ENCODE peak calls at places on chromosomes 2 and 18, in eight cellular contexts. N, C, X, Y, M, P, U and F are unnamed samples.

GRCh38 chr2:43006834-43007543 is 214.6 kb upstream of the HAAO start:
- DNase-seq in N (no peak), C (no peak), X (no peak), Y (no peak), M (no peak), P (no peak), U (no peak), F (no peak)

GRCh38 chr18:56382541-56382940 is 255.9 kb downstream of the TXNL1 start:
- DNase-seq in N (no peak), C (no peak), X (peak), Y (no peak), M (no peak), P (peak), U (no peak), F (peak)

GRCh38 chr2:69469784-69470183 is 32.5 kb upstream of the NFU1 start:
- DNase-seq in N (no peak), C (no peak), X (peak), Y (no peak), M (peak), P (no peak), U (no peak), F (no peak)

GRCh38 chr2:5391361-5391760 is 300.8 kb upstream of the SOX11 start:
- DNase-seq in N (peak), C (no peak), X (no peak), Y (no peak), M (no peak), P (no peak), U (no peak), F (no peak)

GRCh38 chr2:27214936-27215335 is 2.2 kb upstream of the CAD start:
- DNase-seq in N (no peak), C (peak), X (no peak), Y (no peak), M (no peak), P (no peak), U (no peak), F (no peak)

GRCh38 chr2:158745067-158745865 is 49.9 kb upstream of the DAPL1 start:
- DNase-seq in N (peak), C (peak), X (peak), Y (peak), M (peak), P (peak), U (no peak), F (peak)

GRCh38 chr2:73134471-73134870 is 21.7 kb upstream of the RAB11FIP5 start:
- DNase-seq in N (no peak), C (no peak), X (no peak), Y (no peak), M (no peak), P (peak), U (no peak), F (no peak)

GRCh38 chr18:47931707-47932103 is 1.2 kb upstream of the SMAD2 start:
- DNase-seq in N (peak), C (peak), X (no peak), Y (no peak), M (no peak), P (no peak), U (no peak), F (peak)

GRCh38 chr18:45127395-45127794 is 446.7 kb downstream of the SETBP1 start:
- DNase-seq in N (no peak), C (no peak), X (no peak), Y (no peak), M (no peak), P (no peak), U (no peak), F (no peak)

GRCh38 chr2:19299032-19299431 is 59.4 kb downstream of the OSR1 start:
- DNase-seq in N (no peak), C (no peak), X (no peak), Y (no peak), M (peak), P (no peak), U (no peak), F (peak)

GRCh38 chr18:75538727-75539126 is 111.2 kb upstream of the SMIM21 start:
- DNase-seq in N (no peak), C (peak), X (peak), Y (no peak), M (no peak), P (peak), U (no peak), F (peak)

GRCh38 chr2:102520009-102520408 is 47.0 kb downstream of the SLC9A4 start:
- DNase-seq in N (peak), C (peak), X (peak), Y (peak), M (peak), P (peak), U (no peak), F (peak)

GRCh38 chr18:46700026-46700425 is 43.0 kb upstream of the LOXHD1 start:
- DNase-seq in N (no peak), C (no peak), X (no peak), Y (no peak), M (no peak), P (no peak), U (no peak), F (no peak)

GRCh38 chr2:109128466-109129355 is at the start of gene SH3RF3:
- DNase-seq in N (peak), C (peak), X (peak), Y (peak), M (peak), P (peak), U (peak), F (peak)

GRCh38 chr2:195694553-195694952 is 37.5 kb downstream of the SLC39A10 start:
- DNase-seq in N (no peak), C (no peak), X (no peak), Y (no peak), M (no peak), P (no peak), U (no peak), F (no peak)

GRCh38 chr2:179172894-179173293 is 91.7 kb downstream of the SESTD1 start:
- DNase-seq in N (no peak), C (no peak), X (no peak), Y (no peak), M (no peak), P (no peak), U (no peak), F (no peak)

GRCh38 chr2:72694715-72695496 is 130.9 kb downstream of the EXOC6B start:
- DNase-seq in N (peak), C (peak), X (peak), Y (no peak), M (no peak), P (no peak), U (no peak), F (peak)

GRCh38 chr2:230950833-230951339 is 25.8 kb upstream of the GPR55 start:
- DNase-seq in N (no peak), C (no peak), X (no peak), Y (no peak), M (no peak), P (no peak), U (no peak), F (no peak)

GRCh38 chr18:32771169-32771751 is 1.6 kb downstream of the KLHL14 start:
- DNase-seq in N (no peak), C (no peak), X (no peak), Y (no peak), M (no peak), P (no peak), U (peak), F (no peak)

GRCh38 chr2:20403693-20404381 is 43.0 kb upstream of the RHOB start:
- DNase-seq in N (no peak), C (peak), X (peak), Y (no peak), M (no peak), P (peak), U (no peak), F (no peak)

GRCh38 chr2:182280128-182280527 is 146.7 kb downstream of the PDE1A start:
- DNase-seq in N (no peak), C (peak), X (peak), Y (no peak), M (peak), P (peak), U (no peak), F (peak)

GRCh38 chr2:148967484-148967883 is 71.0 kb upstream of the LYPD6B start:
- DNase-seq in N (no peak), C (peak), X (peak), Y (no peak), M (no peak), P (peak), U (no peak), F (no peak)

GRCh38 chr18:77113361-77114069 is 19.1 kb downstream of the MBP start:
- DNase-seq in N (no peak), C (no peak), X (no peak), Y (no peak), M (no peak), P (no peak), U (peak), F (no peak)

GRCh38 chr2:203427061-203427460 is 98.9 kb downstream of the ABI2 start:
- DNase-seq in N (no peak), C (peak), X (peak), Y (peak), M (no peak), P (peak), U (no peak), F (no peak)

GRCh38 chr2:66576381-66577330 is 141.7 kb downstream of the MEIS1 start:
- DNase-seq in N (peak), C (peak), X (peak), Y (peak), M (peak), P (peak), U (no peak), F (peak)
- H3K4me3 ChIP-seq in N (peak), C (peak), X (peak), Y (peak), M (peak), P (peak), U (no peak), F (peak)

GRCh38 chr2:232875256-232876070 is 5.4 kb downstream of the SNORC start:
- DNase-seq in N (no peak), C (no peak), X (no peak), Y (peak), M (no peak), P (no peak), U (no peak), F (no peak)
- TF ChIP-seq CTCF in N (no peak), C (no peak), X (peak), Y (peak), M (no peak), P (no peak), U (no peak), F (peak)

GRCh38 chr2:207334631-207335371 is 169.1 kb upstream of the KLF7 start:
- DNase-seq in N (peak), C (peak), X (peak), Y (peak), M (peak), P (peak), U (no peak), F (peak)
- H3K4me3 ChIP-seq in N (no peak), C (peak), X (peak), Y (peak), M (peak), P (peak), U (no peak), F (peak)

DNA sequence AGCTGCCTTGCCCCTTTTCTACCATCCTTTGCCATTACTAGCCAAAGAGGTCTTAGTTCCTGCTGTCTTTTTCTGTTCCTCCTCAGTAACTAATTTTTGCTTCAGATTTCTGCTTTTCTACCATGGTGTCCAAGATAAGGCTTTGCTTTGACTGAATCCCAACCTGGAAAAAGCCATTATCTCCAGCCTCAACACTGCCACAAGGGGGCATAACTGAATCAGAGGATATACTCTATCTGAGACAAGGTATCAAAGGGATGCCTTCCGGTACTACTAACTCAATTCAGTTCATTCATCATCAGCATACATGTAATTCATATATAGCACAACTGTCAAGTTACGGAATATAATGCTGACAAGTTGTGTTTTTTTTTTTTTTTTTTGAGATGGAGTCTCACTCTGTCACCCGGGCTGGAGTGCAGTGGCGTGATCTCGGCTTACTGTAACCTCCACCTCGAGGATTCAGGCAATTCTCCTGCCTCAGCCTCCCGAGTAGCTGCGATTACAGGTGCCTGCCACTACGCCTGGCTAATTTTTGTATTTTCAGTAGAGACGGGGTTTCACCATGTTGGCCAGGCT is 11.4 kb downstream of the OSGEPL1 start:
- DNase-seq in N (peak), C (peak), X (peak), Y (peak), M (peak), P (peak), U (no peak), F (peak)
- TF ChIP-seq CTCF in N (peak), C (peak), X (peak), Y (peak), M (peak), P (peak), U (peak), F (peak)

GRCh38 chr2:121974919-121975654 is 219.6 kb downstream of the TSN start:
- DNase-seq in N (peak), C (peak), X (peak), Y (peak), M (peak), P (peak), U (no peak), F (peak)
- H3K4me3 ChIP-seq in N (no peak), C (peak), X (peak), Y (peak), M (peak), P (peak), U (no peak), F (no peak)